ENCODE peak calls at places on chromosomes 6 and 20, in six cellular contexts. W is SK-N-SH; E is endothelial cell of umbilical vein; Q is A673; B is Panc1; P is CD8-positive, alpha-beta T cell. O is an unnamed sample. For H3K36me3 and H3K27me3, the result is how much of the 10 kb centered on the place peaks cover.

GRCh38 chr6:89842228-89842627 is 12.5 kb downstream of the CASP8AP2 start:
- DNase-seq in Q (no peak), W (no peak), P (no peak), B (no peak), E (no peak), O (no peak)

GRCh38 chr6:44063561-44064059 is 63.6 kb downstream of the MRPL14 start:
- DNase-seq in B (no peak), P (no peak), W (no peak), E (no peak), Q (no peak), O (no peak)

GRCh38 chr20:2006452-2007381 is 12.9 kb upstream of the PDYN start:
- DNase-seq in Q (peak), P (peak), W (peak), B (peak), E (peak), O (peak)

GRCh38 chr6:44442833-44443444 is 55.4 kb downstream of the CDC5L start:
- DNase-seq in Q (no peak), B (no peak), E (no peak), W (no peak), P (no peak), O (no peak)

GRCh38 chr6:99736302-99736701 is 129.7 kb downstream of the PRDM13 start:
- DNase-seq in P (no peak), B (no peak), E (no peak), Q (no peak), W (no peak), O (no peak)

GRCh38 chr20:24208652-24209051 is 220.1 kb upstream of the GGTLC1 start:
- DNase-seq in W (no peak), B (no peak), E (no peak), Q (peak), P (no peak), O (peak)

GRCh38 chr6:64256483-64256882 is 620.9 kb downstream of the PHF3 start:
- DNase-seq in W (no peak), B (no peak), E (no peak), P (no peak), Q (no peak), O (no peak)

GRCh38 chr6:4672772-4673171 is 103.4 kb upstream of the CDYL start:
- DNase-seq in P (no peak), Q (no peak), E (peak), W (no peak), B (no peak), O (no peak)

GRCh38 chr20:59412896-59413295 is 112.5 kb downstream of the EDN3 start:
- DNase-seq in B (no peak), Q (no peak), P (no peak), W (peak), E (no peak), O (peak)

GRCh38 chr20:57402206-57403125 is 11.3 kb downstream of the RBM38 start:
- DNase-seq in W (no peak), P (no peak), E (no peak), B (no peak), Q (no peak), O (peak)

DNA sequence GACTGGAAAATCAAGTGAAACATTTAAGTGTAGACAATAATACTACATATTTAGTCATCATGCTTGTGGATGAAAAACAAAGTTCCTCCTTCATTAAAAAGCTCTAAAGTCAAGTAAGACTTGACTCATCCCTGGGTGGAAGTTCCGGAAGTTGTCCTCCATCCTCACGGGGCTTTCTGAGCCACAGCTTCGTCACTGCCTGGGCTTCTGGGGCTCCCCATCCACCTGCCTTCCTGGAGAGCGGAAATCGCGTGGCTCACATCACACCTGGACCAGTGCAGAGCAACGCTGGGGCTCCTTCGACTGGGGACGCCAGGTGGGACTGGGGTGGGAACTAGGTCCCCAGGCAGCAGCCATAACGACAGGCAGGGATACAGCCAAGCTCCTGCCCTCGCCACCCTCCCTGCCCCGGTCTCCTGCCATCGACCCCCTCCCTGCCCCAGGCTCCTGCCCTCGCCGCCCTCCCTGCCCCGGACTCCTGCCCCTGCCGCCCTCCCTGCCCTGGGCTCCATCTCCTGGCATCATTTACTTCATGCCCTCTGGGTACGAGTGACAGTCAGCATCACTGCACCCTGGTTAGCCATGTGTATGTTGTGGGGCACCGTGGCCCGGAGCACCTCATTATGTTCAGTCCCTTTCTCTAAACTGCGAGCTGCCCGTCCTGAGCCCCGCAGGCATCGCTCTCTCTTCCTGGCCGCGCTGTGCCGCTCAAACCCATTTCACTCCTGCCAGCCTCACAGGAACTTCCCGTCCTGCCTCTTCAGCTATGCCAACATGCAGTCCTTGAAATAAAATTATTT is 12.9 kb downstream of the THBS2 start:
- DNase-seq in W (no peak), B (no peak), Q (no peak), E (no peak), P (no peak), O (no peak)
- H3K36me3 ChIP-seq in W (under half), B (under half), Q (under half), E (under half), P (under half), O (under half)

DNA sequence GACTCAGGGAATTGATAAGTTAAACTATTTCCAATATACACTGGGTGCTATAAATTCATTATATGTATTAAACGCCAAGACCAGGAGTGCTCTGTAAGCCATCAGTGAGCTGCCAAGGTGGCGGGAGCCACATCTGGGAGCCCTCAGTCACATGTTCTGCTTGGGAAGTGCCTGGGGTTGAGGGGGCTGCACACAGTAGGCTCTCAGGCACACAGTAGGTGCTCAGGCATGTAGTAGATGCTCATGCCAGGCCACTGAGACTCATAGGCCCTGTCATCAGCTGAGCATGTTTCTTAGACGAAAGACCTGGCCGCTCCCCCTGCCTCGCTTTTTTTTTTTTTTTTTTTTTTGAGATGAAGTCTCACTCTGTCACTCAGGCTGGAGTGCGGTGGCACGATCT is 83.3 kb upstream of the BHLHE23 start:
- DNase-seq in E (no peak), P (no peak), Q (no peak), W (no peak), B (no peak), O (peak)
- H3K4me3 ChIP-seq in E (no peak), P (no peak), Q (no peak), W (no peak), B (no peak), O (no peak)

DNA sequence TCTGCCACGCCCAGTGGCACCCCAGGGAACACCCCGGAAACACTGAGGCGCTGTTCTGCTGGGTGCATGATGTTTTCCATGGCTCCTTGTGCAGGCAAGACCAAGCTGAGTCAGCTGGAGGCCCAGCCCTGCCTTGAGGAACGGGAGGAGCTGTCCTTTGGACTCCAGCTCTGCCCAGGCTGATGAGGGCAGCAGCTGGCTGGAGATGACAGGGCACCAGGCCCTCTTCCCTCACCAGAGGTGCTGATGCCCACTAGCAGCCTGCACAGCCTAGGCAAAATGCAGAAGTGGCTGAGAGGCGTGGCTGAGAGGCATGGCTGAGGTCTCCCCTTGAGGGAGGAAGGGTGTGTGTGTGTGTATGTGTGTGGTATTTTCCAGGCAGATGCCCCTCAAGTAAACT is 2.4 kb downstream of the C6orf132 start:
- DNase-seq in Q (no peak), B (no peak), W (no peak), E (no peak), P (no peak), O (no peak)
- H3K27me3 ChIP-seq in Q (under half), B (under half), W (under half), E (under half), P (under half), O (under half)

GRCh38 chr20:63931735-63932134 is 24.5 kb downstream of the UCKL1 start:
- DNase-seq in P (no peak), W (no peak), E (no peak), Q (no peak), B (no peak), O (peak)
- H3K36me3 ChIP-seq in P (under half), W (under half), E (under half), Q (under half), B (under half), O (under half)

O was measured in H7.